ENCODE peak calls at places on chromosomes 6 and 20, in seven cellular contexts. One of them, this sample, is unnamed.

GRCh38 chr6:127069659-127070279 is 48.7 kb upstream of the RSPO3 start:
- DNase-seq in NB4: peak; percentile 36
- DNase-seq in breast epithelium: no peak
- DNase-seq in heart left ventricle: no peak
- DNase-seq in A549: peak; percentile 10
- DNase-seq in adrenal gland: no peak
- DNase-seq in HCT116: peak; percentile 36
- DNase-seq in this sample: no peak

GRCh38 chr6:127343753-127344659 is 597 bp upstream of the ECHDC1 start:
- DNase-seq in NB4: peak; percentile 51
- DNase-seq in breast epithelium: no peak
- DNase-seq in heart left ventricle: no peak
- DNase-seq in A549: no peak
- DNase-seq in adrenal gland: no peak
- DNase-seq in HCT116: no peak
- DNase-seq in this sample: peak; percentile 18

GRCh38 chr20:22794200-22794599 is 209.8 kb upstream of the FOXA2 start:
- DNase-seq in NB4: no peak
- DNase-seq in breast epithelium: no peak
- DNase-seq in heart left ventricle: no peak
- DNase-seq in A549: no peak
- DNase-seq in adrenal gland: no peak
- DNase-seq in HCT116: no peak
- DNase-seq in this sample: no peak

GRCh38 chr6:137847748-137848147 is 19.3 kb upstream of the TNFAIP3 start:
- DNase-seq in NB4: no peak
- DNase-seq in breast epithelium: no peak
- DNase-seq in heart left ventricle: no peak
- DNase-seq in A549: no peak
- DNase-seq in adrenal gland: no peak
- DNase-seq in HCT116: no peak
- DNase-seq in this sample: no peak

GRCh38 chr6:34273242-34273805 is 24.5 kb upstream of the SMIM29 start:
- DNase-seq in NB4: peak; percentile 96
- DNase-seq in breast epithelium: no peak
- DNase-seq in heart left ventricle: peak; percentile 80
- DNase-seq in A549: no peak
- DNase-seq in adrenal gland: peak; percentile 50
- DNase-seq in HCT116: no peak
- DNase-seq in this sample: no peak

GRCh38 chr6:106783631-106784566 is 154.5 kb downstream of the QRSL1 start:
- DNase-seq in NB4: no peak
- DNase-seq in breast epithelium: no peak
- DNase-seq in heart left ventricle: no peak
- DNase-seq in A549: peak; percentile 54
- DNase-seq in adrenal gland: no peak
- DNase-seq in HCT116: no peak
- DNase-seq in this sample: no peak

GRCh38 chr6:83215131-83216047 is 22.2 kb downstream of the RWDD2A start:
- DNase-seq in NB4: peak; percentile 81
- DNase-seq in breast epithelium: no peak
- DNase-seq in heart left ventricle: peak; percentile 62
- DNase-seq in A549: peak; percentile 10
- DNase-seq in adrenal gland: peak; percentile 72
- DNase-seq in HCT116: peak; percentile 38
- DNase-seq in this sample: peak; percentile 82

GRCh38 chr20:39800548-39800947 is 838.4 kb downstream of the DHX35 start:
- DNase-seq in NB4: peak; percentile 21
- DNase-seq in breast epithelium: no peak
- DNase-seq in heart left ventricle: peak; percentile 41
- DNase-seq in A549: no peak
- DNase-seq in adrenal gland: peak; percentile 70
- DNase-seq in HCT116: no peak
- DNase-seq in this sample: no peak

GRCh38 chr20:6122873-6123649 is at the start of gene FERMT1:
- DNase-seq in NB4: peak; percentile 94
- DNase-seq in breast epithelium: peak; percentile 55
- DNase-seq in heart left ventricle: peak; percentile 48
- DNase-seq in A549: peak; percentile 85
- DNase-seq in adrenal gland: peak; percentile 79
- DNase-seq in HCT116: peak; percentile 78
- DNase-seq in this sample: peak; percentile 60

GRCh38 chr20:54557836-54558590 is 82.6 kb downstream of the DOK5 start:
- DNase-seq in NB4: no peak
- DNase-seq in breast epithelium: no peak
- DNase-seq in heart left ventricle: no peak
- DNase-seq in A549: no peak
- DNase-seq in adrenal gland: no peak
- DNase-seq in HCT116: no peak
- DNase-seq in this sample: no peak

GRCh38 chr20:14707865-14708574 is 370.6 kb upstream of the FLRT3 start:
- DNase-seq in NB4: no peak
- DNase-seq in breast epithelium: no peak
- DNase-seq in heart left ventricle: no peak
- DNase-seq in A549: no peak
- DNase-seq in adrenal gland: no peak
- DNase-seq in HCT116: no peak
- DNase-seq in this sample: no peak

GRCh38 chr6:108134213-108134973 is 31.4 kb upstream of the NR2E1 start:
- DNase-seq in NB4: no peak
- DNase-seq in breast epithelium: no peak
- DNase-seq in heart left ventricle: no peak
- DNase-seq in A549: no peak
- DNase-seq in adrenal gland: no peak
- DNase-seq in HCT116: no peak
- DNase-seq in this sample: no peak

GRCh38 chr6:70700922-70701876 is 33.5 kb downstream of the SMAP1 start:
- DNase-seq in NB4: no peak
- DNase-seq in breast epithelium: no peak
- DNase-seq in heart left ventricle: peak; percentile 71
- DNase-seq in A549: no peak
- DNase-seq in adrenal gland: peak; percentile 35
- DNase-seq in HCT116: no peak
- DNase-seq in this sample: no peak

GRCh38 chr6:53795702-53796450 is 1.1 kb downstream of the LRRC1 start:
- DNase-seq in NB4: no peak
- DNase-seq in breast epithelium: no peak
- DNase-seq in heart left ventricle: peak; percentile 55
- DNase-seq in A549: no peak
- DNase-seq in adrenal gland: peak; percentile 47
- DNase-seq in HCT116: no peak
- DNase-seq in this sample: peak; percentile 57

GRCh38 chr6:1063671-1064355 is 248.1 kb upstream of the FOXQ1 start:
- DNase-seq in NB4: no peak
- DNase-seq in breast epithelium: no peak
- DNase-seq in heart left ventricle: no peak
- DNase-seq in A549: no peak
- DNase-seq in adrenal gland: no peak
- DNase-seq in HCT116: no peak
- DNase-seq in this sample: no peak

GRCh38 chr20:17661121-17661744 is 20.8 kb downstream of the RRBP1 start:
- DNase-seq in NB4: no peak
- DNase-seq in breast epithelium: no peak
- DNase-seq in heart left ventricle: no peak
- DNase-seq in A549: no peak
- DNase-seq in adrenal gland: peak; percentile 18
- DNase-seq in HCT116: no peak
- DNase-seq in this sample: no peak

GRCh38 chr20:48025061-48025515 is 239.8 kb upstream of the SULF2 start:
- DNase-seq in NB4: no peak
- DNase-seq in breast epithelium: no peak
- DNase-seq in heart left ventricle: peak; percentile 33
- DNase-seq in A549: no peak
- DNase-seq in adrenal gland: peak; percentile 90
- DNase-seq in HCT116: no peak
- DNase-seq in this sample: peak; percentile 81

GRCh38 chr20:1291191-1291741 is 25.2 kb downstream of the SNPH start:
- DNase-seq in NB4: no peak
- DNase-seq in breast epithelium: no peak
- DNase-seq in heart left ventricle: no peak
- DNase-seq in A549: no peak
- DNase-seq in adrenal gland: no peak
- DNase-seq in HCT116: no peak
- DNase-seq in this sample: no peak

GRCh38 chr6:14476793-14477531 is 359.4 kb downstream of the CD83 start:
- DNase-seq in NB4: no peak
- DNase-seq in breast epithelium: no peak
- DNase-seq in heart left ventricle: peak; percentile 72
- DNase-seq in A549: peak; percentile 78
- DNase-seq in adrenal gland: peak; percentile 41
- DNase-seq in HCT116: no peak
- DNase-seq in this sample: peak; percentile 83

DNA sequence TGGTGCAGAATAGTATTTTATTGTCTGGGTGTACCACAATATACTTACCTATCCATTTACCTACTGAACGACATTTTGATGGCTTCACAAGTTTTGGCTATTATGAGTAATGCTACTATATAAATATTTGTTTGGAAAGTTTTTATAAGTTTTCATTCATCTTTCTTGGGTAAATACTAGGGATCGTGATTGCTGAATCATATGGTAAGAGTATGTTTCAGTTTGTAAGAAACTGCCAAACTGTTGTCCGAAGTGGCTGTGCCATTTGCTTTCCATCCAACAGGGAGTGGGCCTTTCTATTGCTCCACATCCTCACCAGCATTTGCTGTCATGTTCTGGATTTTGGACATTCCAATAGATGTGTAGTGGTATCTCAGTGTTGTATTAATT is 104.2 kb downstream of the CDYL start:
- DNase-seq in NB4: no peak
- DNase-seq in breast epithelium: no peak
- DNase-seq in heart left ventricle: no peak
- DNase-seq in A549: no peak
- DNase-seq in adrenal gland: no peak
- DNase-seq in HCT116: no peak
- DNase-seq in this sample: no peak
- H3K4me3 ChIP-seq in NB4: no peak overlapping the region
- H3K4me3 ChIP-seq in breast epithelium: no peak overlapping the region
- H3K4me3 ChIP-seq in heart left ventricle: no peak overlapping the region
- H3K4me3 ChIP-seq in A549: no peak overlapping the region
- H3K4me3 ChIP-seq in adrenal gland: no peak overlapping the region
- H3K4me3 ChIP-seq in HCT116: no peak overlapping the region
- H3K4me3 ChIP-seq in this sample: no peak overlapping the region

DNA sequence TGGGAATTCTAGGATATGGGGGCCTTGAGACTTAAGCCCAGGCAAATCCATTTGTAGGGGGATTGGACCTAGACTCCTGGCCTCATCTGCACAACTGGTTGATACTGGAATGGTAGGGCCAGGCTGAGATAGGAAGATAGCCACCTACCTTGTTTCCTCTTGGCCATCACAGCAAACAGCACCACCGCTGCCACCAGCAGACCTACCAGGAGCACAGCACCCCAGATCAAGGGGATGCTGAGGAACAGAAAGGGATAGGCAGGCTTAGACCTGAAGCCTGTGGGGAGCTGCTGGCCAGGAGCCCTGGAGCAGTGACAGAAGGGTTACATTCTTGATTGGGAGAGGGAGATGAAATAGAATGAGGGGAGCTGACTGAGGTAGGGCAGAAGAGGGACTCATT is 3.5 kb downstream of the TREML1 start:
- DNase-seq in NB4: no peak
- DNase-seq in breast epithelium: no peak
- DNase-seq in heart left ventricle: no peak
- DNase-seq in A549: no peak
- DNase-seq in adrenal gland: no peak
- DNase-seq in HCT116: no peak
- DNase-seq in this sample: no peak
- TF ChIP-seq POLR2A in NB4: no peak
- TF ChIP-seq POLR2A in breast epithelium: no peak
- TF ChIP-seq POLR2A in heart left ventricle: no peak
- TF ChIP-seq POLR2A in A549: no peak
- TF ChIP-seq POLR2A in adrenal gland: no peak
- TF ChIP-seq POLR2A in HCT116: no peak
- TF ChIP-seq POLR2A in this sample: no peak

GRCh38 chr20:56831795-56832194 is 202.7 kb downstream of the TFAP2C start:
- DNase-seq in NB4: no peak
- DNase-seq in breast epithelium: no peak
- DNase-seq in heart left ventricle: no peak
- DNase-seq in A549: no peak
- DNase-seq in adrenal gland: no peak
- DNase-seq in HCT116: no peak
- DNase-seq in this sample: no peak

GRCh38 chr20:56826971-56827645 is 198.0 kb downstream of the TFAP2C start:
- DNase-seq in NB4: peak; percentile 97
- DNase-seq in breast epithelium: no peak
- DNase-seq in heart left ventricle: no peak
- DNase-seq in A549: no peak
- DNase-seq in adrenal gland: no peak
- DNase-seq in HCT116: no peak
- DNase-seq in this sample: no peak

GRCh38 chr20:56827763-56828162 is 198.7 kb downstream of the TFAP2C start:
- DNase-seq in NB4: peak; percentile 95
- DNase-seq in breast epithelium: no peak
- DNase-seq in heart left ventricle: no peak
- DNase-seq in A549: no peak
- DNase-seq in adrenal gland: no peak
- DNase-seq in HCT116: no peak
- DNase-seq in this sample: no peak

GRCh38 chr20:56828402-56828801 is 199.3 kb downstream of the TFAP2C start:
- DNase-seq in NB4: peak; percentile 84
- DNase-seq in breast epithelium: no peak
- DNase-seq in heart left ventricle: no peak
- DNase-seq in A549: no peak
- DNase-seq in adrenal gland: no peak
- DNase-seq in HCT116: no peak
- DNase-seq in this sample: peak; percentile 75

GRCh38 chr20:56829788-56830385 is 200.8 kb downstream of the TFAP2C start:
- DNase-seq in NB4: no peak
- DNase-seq in breast epithelium: no peak
- DNase-seq in heart left ventricle: no peak
- DNase-seq in A549: no peak
- DNase-seq in adrenal gland: no peak
- DNase-seq in HCT116: no peak
- DNase-seq in this sample: no peak
- H3K4me3 ChIP-seq in NB4: no peak overlapping the region
- H3K4me3 ChIP-seq in breast epithelium: no peak overlapping the region
- H3K4me3 ChIP-seq in heart left ventricle: no peak overlapping the region
- H3K4me3 ChIP-seq in A549: no peak overlapping the region
- H3K4me3 ChIP-seq in adrenal gland: no peak overlapping the region
- H3K4me3 ChIP-seq in HCT116: no peak overlapping the region
- H3K4me3 ChIP-seq in this sample: no peak overlapping the region

DNA sequence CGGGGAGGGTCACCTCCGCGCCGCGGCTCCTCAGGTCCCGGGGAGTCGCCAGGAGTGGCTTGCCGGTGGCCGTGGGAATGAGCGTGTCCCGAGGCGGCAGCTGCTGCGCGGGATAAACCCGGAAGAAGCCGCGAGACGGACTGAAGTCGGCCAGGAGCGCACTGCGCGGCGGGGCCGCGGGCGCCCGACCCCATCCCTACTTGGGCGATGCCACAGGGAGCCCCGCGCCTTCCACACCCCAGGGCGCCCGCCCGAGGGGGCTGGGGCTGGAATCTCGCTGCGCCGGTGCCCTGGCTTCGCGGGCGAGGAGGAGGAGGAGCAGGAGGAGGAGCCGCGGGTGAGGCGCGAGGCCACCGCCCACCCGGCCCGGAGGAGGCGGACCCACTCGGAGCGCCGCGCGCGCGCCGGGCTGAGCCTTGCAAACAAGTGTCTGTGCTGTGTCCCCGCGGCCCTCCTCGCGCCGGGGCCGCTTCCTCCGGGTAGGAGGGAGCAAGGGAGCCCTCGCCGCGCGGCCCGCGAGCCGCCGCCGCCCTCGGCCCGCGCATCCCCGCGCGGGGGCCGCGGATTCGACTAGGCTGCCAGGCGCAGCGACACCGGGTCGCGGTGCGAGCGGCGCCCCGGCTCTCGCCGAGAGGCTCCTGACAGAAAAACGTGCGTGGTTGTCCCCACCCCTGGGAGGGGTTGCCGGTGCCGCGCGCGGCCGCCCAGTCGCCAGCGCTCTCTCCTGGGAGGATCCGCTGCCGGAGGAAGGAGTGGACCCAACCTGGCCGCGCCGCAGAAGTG is at the start of gene ZDHHC14:
- DNase-seq in NB4: peak; percentile 94
- DNase-seq in breast epithelium: peak; percentile 88
- DNase-seq in heart left ventricle: peak; percentile 95
- DNase-seq in A549: peak; percentile 39
- DNase-seq in adrenal gland: peak; percentile 89
- DNase-seq in HCT116: peak; percentile 43
- DNase-seq in this sample: peak; percentile 94
- TF ChIP-seq POLR2A in NB4: peak; percentile 42
- TF ChIP-seq POLR2A in breast epithelium: no peak
- TF ChIP-seq POLR2A in heart left ventricle: peak; percentile 90
- TF ChIP-seq POLR2A in A549: peak; percentile 66
- TF ChIP-seq POLR2A in adrenal gland: peak; percentile 81
- TF ChIP-seq POLR2A in HCT116: peak; percentile 61
- TF ChIP-seq POLR2A in this sample: peak; percentile 71

This sample was measured in testis.